ENCODE peak calls at places on chromosomes 16 and 17, in seven cellular contexts. Z is AG08395, D is PC-3, Q is posterior cingulate gyrus, N is HS-5, T is naive B cell, C is nephron progenitor cell. P is an unnamed sample.

GRCh38 chr16:69393898-69394849 is 8.4 kb upstream of the TERF2 start:
- DNase-seq in Z (no peak), D (peak), Q (no peak), N (no peak), T (no peak), C (no peak), P (no peak)

GRCh38 chr17:62935481-62935880 is 30.6 kb upstream of the TANC2 start:
- DNase-seq in Z (no peak), D (no peak), Q (no peak), N (no peak), T (no peak), C (no peak), P (no peak)

GRCh38 chr17:4734857-4735475 is 3.7 kb downstream of the MED11 start:
- DNase-seq in Z (no peak), D (no peak), Q (no peak), N (no peak), T (no peak), C (no peak), P (no peak)

GRCh38 chr16:3528406-3528805 is 27.6 kb downstream of the CLUAP1 start:
- DNase-seq in Z (no peak), D (no peak), Q (no peak), N (no peak), T (no peak), C (no peak), P (no peak)

GRCh38 chr17:71983828-71984227 is 137.0 kb upstream of the SOX9 start:
- DNase-seq in Z (no peak), D (peak), Q (no peak), N (no peak), T (no peak), C (no peak), P (no peak)

GRCh38 chr16:56609463-56609921 is 1.1 kb downstream of the MT2A start:
- DNase-seq in Z (peak), D (peak), Q (no peak), N (peak), T (peak), C (no peak), P (peak)

GRCh38 chr16:53619247-53619646 is 84.4 kb downstream of the RPGRIP1L start:
- DNase-seq in Z (no peak), D (no peak), Q (no peak), N (no peak), T (no peak), C (no peak), P (no peak)

GRCh38 chr17:76926237-76926866 is 58.1 kb downstream of the MGAT5B start:
- DNase-seq in Z (no peak), D (no peak), Q (no peak), N (no peak), T (no peak), C (no peak), P (no peak)

GRCh38 chr16:17470871-17471744 is at the start of gene XYLT1:
- DNase-seq in Z (peak), D (peak), Q (no peak), N (peak), T (peak), C (peak), P (peak)

GRCh38 chr16:4194661-4195060 is 47.2 kb downstream of the SRL start:
- DNase-seq in Z (no peak), D (no peak), Q (no peak), N (no peak), T (no peak), C (no peak), P (no peak)

GRCh38 chr17:68759343-68760140 is 158.4 kb upstream of the FAM20A start:
- DNase-seq in Z (peak), D (peak), Q (peak), N (peak), T (no peak), C (peak), P (peak)

GRCh38 chr17:7987112-7987893 is 15.1 kb upstream of the GUCY2D start:
- DNase-seq in Z (no peak), D (no peak), Q (peak), N (no peak), T (no peak), C (no peak), P (no peak)

GRCh38 chr16:85612191-85612800 is 826 bp upstream of the GSE1 start:
- DNase-seq in Z (peak), D (peak), Q (no peak), N (peak), T (peak), C (peak), P (peak)

GRCh38 chr16:7246578-7246977 is 86.1 kb upstream of the RBFOX1 start:
- DNase-seq in Z (no peak), D (no peak), Q (no peak), N (no peak), T (no peak), C (peak), P (no peak)

GRCh38 chr17:57911834-57912673 is 43.2 kb downstream of the CUEDC1 start:
- DNase-seq in Z (peak), D (peak), Q (peak), N (no peak), T (no peak), C (peak), P (no peak)

GRCh38 chr17:44928136-44928535 is 12.8 kb upstream of the GFAP start:
- DNase-seq in Z (no peak), D (no peak), Q (no peak), N (no peak), T (no peak), C (no peak), P (no peak)

GRCh38 chr17:50046179-50046578 is 9.7 kb upstream of the ITGA3 start:
- DNase-seq in Z (no peak), D (no peak), Q (no peak), N (no peak), T (no peak), C (no peak), P (no peak)

GRCh38 chr17:74446551-74447500 is 14.9 kb downstream of the GPRC5C start:
- DNase-seq in Z (no peak), D (no peak), Q (no peak), N (no peak), T (no peak), C (no peak), P (peak)

P was measured in SK-N-SH.